ENCODE peak calls at places on chromosomes 6 and 20, in nine cellular contexts. One of them, this sample, is unnamed. For H3K4me1, the result is how much of the 10 kb centered on the place peaks cover.

GRCh38 chr20:45917790-45918141 is 5.8 kb upstream of the PLTP start:
- DNase-seq in heart left ventricle: no peak
- DNase-seq in prostate gland: no peak
- DNase-seq in psoas muscle: peak
- DNase-seq in effector memory CD4-positive, alpha-beta T cell: no peak
- DNase-seq in suprapubic skin: no peak
- DNase-seq in cardiac muscle cell: no peak
- DNase-seq in tibial nerve: peak
- DNase-seq in GM23248: peak
- DNase-seq in this sample: no peak

GRCh38 chr6:47292944-47293343 is 16.8 kb downstream of the TNFRSF21 start:
- DNase-seq in prostate gland: no peak
- DNase-seq in cardiac muscle cell: no peak
- DNase-seq in GM23248: peak
- DNase-seq in heart left ventricle: no peak
- DNase-seq in psoas muscle: no peak
- DNase-seq in suprapubic skin: no peak
- DNase-seq in tibial nerve: no peak
- DNase-seq in effector memory CD4-positive, alpha-beta T cell: no peak
- DNase-seq in this sample: no peak

GRCh38 chr20:31633339-31633914 is 4.3 kb upstream of the COX4I2 start:
- DNase-seq in effector memory CD4-positive, alpha-beta T cell: no peak
- DNase-seq in heart left ventricle: peak
- DNase-seq in psoas muscle: no peak
- DNase-seq in GM23248: no peak
- DNase-seq in suprapubic skin: no peak
- DNase-seq in cardiac muscle cell: no peak
- DNase-seq in prostate gland: no peak
- DNase-seq in tibial nerve: no peak
- DNase-seq in this sample: peak

GRCh38 chr6:125310994-125311649 is 9.4 kb upstream of the HDDC2 start:
- DNase-seq in cardiac muscle cell: peak
- DNase-seq in effector memory CD4-positive, alpha-beta T cell: no peak
- DNase-seq in suprapubic skin: no peak
- DNase-seq in heart left ventricle: no peak
- DNase-seq in GM23248: peak
- DNase-seq in tibial nerve: peak
- DNase-seq in prostate gland: peak
- DNase-seq in psoas muscle: no peak
- DNase-seq in this sample: no peak

GRCh38 chr20:61976275-61976649 is 89.4 kb downstream of the TAF4 start:
- DNase-seq in effector memory CD4-positive, alpha-beta T cell: no peak
- DNase-seq in prostate gland: no peak
- DNase-seq in heart left ventricle: no peak
- DNase-seq in cardiac muscle cell: no peak
- DNase-seq in suprapubic skin: no peak
- DNase-seq in GM23248: no peak
- DNase-seq in psoas muscle: no peak
- DNase-seq in tibial nerve: no peak
- DNase-seq in this sample: no peak

GRCh38 chr6:119077643-119078448 is 618 bp downstream of the FAM184A start:
- DNase-seq in cardiac muscle cell: peak
- DNase-seq in psoas muscle: peak
- DNase-seq in heart left ventricle: no peak
- DNase-seq in effector memory CD4-positive, alpha-beta T cell: peak
- DNase-seq in GM23248: peak
- DNase-seq in tibial nerve: no peak
- DNase-seq in suprapubic skin: peak
- DNase-seq in prostate gland: peak
- DNase-seq in this sample: peak

GRCh38 chr6:31180500-31180899 is 10.0 kb upstream of the POU5F1 start:
- DNase-seq in heart left ventricle: peak
- DNase-seq in prostate gland: no peak
- DNase-seq in effector memory CD4-positive, alpha-beta T cell: no peak
- DNase-seq in cardiac muscle cell: no peak
- DNase-seq in tibial nerve: no peak
- DNase-seq in suprapubic skin: no peak
- DNase-seq in psoas muscle: peak
- DNase-seq in GM23248: no peak
- DNase-seq in this sample: peak

GRCh38 chr6:56370127-56370540 is 122.8 kb upstream of the COL21A1 start:
- DNase-seq in GM23248: peak
- DNase-seq in cardiac muscle cell: peak
- DNase-seq in tibial nerve: peak
- DNase-seq in effector memory CD4-positive, alpha-beta T cell: no peak
- DNase-seq in suprapubic skin: peak
- DNase-seq in psoas muscle: peak
- DNase-seq in heart left ventricle: peak
- DNase-seq in prostate gland: peak
- DNase-seq in this sample: peak

GRCh38 chr6:52921743-52922142 is 12.2 kb upstream of the GSTA3 start:
- DNase-seq in effector memory CD4-positive, alpha-beta T cell: no peak
- DNase-seq in prostate gland: no peak
- DNase-seq in suprapubic skin: no peak
- DNase-seq in heart left ventricle: no peak
- DNase-seq in cardiac muscle cell: no peak
- DNase-seq in GM23248: no peak
- DNase-seq in tibial nerve: no peak
- DNase-seq in psoas muscle: no peak
- DNase-seq in this sample: no peak

GRCh38 chr6:88982720-88983119 is 19.3 kb upstream of the RNGTT start:
- DNase-seq in psoas muscle: peak
- DNase-seq in effector memory CD4-positive, alpha-beta T cell: no peak
- DNase-seq in heart left ventricle: no peak
- DNase-seq in tibial nerve: peak
- DNase-seq in GM23248: peak
- DNase-seq in prostate gland: peak
- DNase-seq in cardiac muscle cell: peak
- DNase-seq in suprapubic skin: peak
- DNase-seq in this sample: no peak

GRCh38 chr20:23752481-23753193 is 1.9 kb upstream of the CST1 start:
- DNase-seq in suprapubic skin: no peak
- DNase-seq in GM23248: no peak
- DNase-seq in heart left ventricle: no peak
- DNase-seq in psoas muscle: no peak
- DNase-seq in cardiac muscle cell: no peak
- DNase-seq in effector memory CD4-positive, alpha-beta T cell: no peak
- DNase-seq in tibial nerve: no peak
- DNase-seq in prostate gland: no peak
- DNase-seq in this sample: no peak

GRCh38 chr20:3590164-3590563 is 73.0 kb downstream of the GFRA4 start:
- DNase-seq in effector memory CD4-positive, alpha-beta T cell: no peak
- DNase-seq in GM23248: no peak
- DNase-seq in suprapubic skin: no peak
- DNase-seq in prostate gland: no peak
- DNase-seq in heart left ventricle: no peak
- DNase-seq in psoas muscle: no peak
- DNase-seq in tibial nerve: no peak
- DNase-seq in cardiac muscle cell: no peak
- DNase-seq in this sample: no peak

GRCh38 chr6:155163616-155164015 is 100.2 kb upstream of the CLDN20 start:
- DNase-seq in heart left ventricle: no peak
- DNase-seq in psoas muscle: no peak
- DNase-seq in suprapubic skin: no peak
- DNase-seq in tibial nerve: no peak
- DNase-seq in effector memory CD4-positive, alpha-beta T cell: no peak
- DNase-seq in prostate gland: no peak
- DNase-seq in GM23248: no peak
- DNase-seq in cardiac muscle cell: no peak
- DNase-seq in this sample: no peak

GRCh38 chr6:42984924-42985475 is 630 bp downstream of the PPP2R5D start:
- DNase-seq in prostate gland: no peak
- DNase-seq in suprapubic skin: no peak
- DNase-seq in GM23248: peak
- DNase-seq in tibial nerve: no peak
- DNase-seq in cardiac muscle cell: peak
- DNase-seq in psoas muscle: no peak
- DNase-seq in heart left ventricle: no peak
- DNase-seq in effector memory CD4-positive, alpha-beta T cell: no peak
- DNase-seq in this sample: no peak

GRCh38 chr6:21201673-21202430 is 391.7 kb upstream of the SOX4 start:
- DNase-seq in tibial nerve: no peak
- DNase-seq in psoas muscle: no peak
- DNase-seq in prostate gland: no peak
- DNase-seq in heart left ventricle: no peak
- DNase-seq in effector memory CD4-positive, alpha-beta T cell: no peak
- DNase-seq in GM23248: no peak
- DNase-seq in cardiac muscle cell: no peak
- DNase-seq in suprapubic skin: no peak
- DNase-seq in this sample: no peak

GRCh38 chr20:51127713-51128112 is 104.8 kb upstream of the KCNG1 start:
- DNase-seq in GM23248: peak
- DNase-seq in prostate gland: no peak
- DNase-seq in cardiac muscle cell: no peak
- DNase-seq in heart left ventricle: no peak
- DNase-seq in tibial nerve: no peak
- DNase-seq in psoas muscle: no peak
- DNase-seq in effector memory CD4-positive, alpha-beta T cell: no peak
- DNase-seq in suprapubic skin: no peak
- DNase-seq in this sample: no peak
- H3K4me1 ChIP-seq in GM23248: under half
- H3K4me1 ChIP-seq in prostate gland: under half
- H3K4me1 ChIP-seq in cardiac muscle cell: under half
- H3K4me1 ChIP-seq in heart left ventricle: under half
- H3K4me1 ChIP-seq in tibial nerve: under half
- H3K4me1 ChIP-seq in psoas muscle: under half
- H3K4me1 ChIP-seq in effector memory CD4-positive, alpha-beta T cell: under half
- H3K4me1 ChIP-seq in suprapubic skin: under half
- H3K4me1 ChIP-seq in this sample: under half

GRCh38 chr6:99426454-99426762 is 1.3 kb upstream of the PNISR start:
- DNase-seq in psoas muscle: no peak
- DNase-seq in suprapubic skin: no peak
- DNase-seq in cardiac muscle cell: no peak
- DNase-seq in GM23248: no peak
- DNase-seq in heart left ventricle: no peak
- DNase-seq in effector memory CD4-positive, alpha-beta T cell: no peak
- DNase-seq in prostate gland: no peak
- DNase-seq in tibial nerve: no peak
- DNase-seq in this sample: no peak

GRCh38 chr6:99424761-99425646 is at the start of gene PNISR:
- DNase-seq in prostate gland: peak
- DNase-seq in GM23248: peak
- DNase-seq in psoas muscle: peak
- DNase-seq in tibial nerve: peak
- DNase-seq in effector memory CD4-positive, alpha-beta T cell: peak
- DNase-seq in suprapubic skin: peak
- DNase-seq in heart left ventricle: peak
- DNase-seq in cardiac muscle cell: peak
- DNase-seq in this sample: peak

GRCh38 chr6:99425647-99426453 is 742 bp upstream of the PNISR start:
- DNase-seq in heart left ventricle: peak
- DNase-seq in tibial nerve: peak
- DNase-seq in cardiac muscle cell: peak
- DNase-seq in prostate gland: peak
- DNase-seq in effector memory CD4-positive, alpha-beta T cell: peak
- DNase-seq in psoas muscle: peak
- DNase-seq in GM23248: peak
- DNase-seq in suprapubic skin: peak
- DNase-seq in this sample: peak

GRCh38 chr6:99422912-99423311 is 2.2 kb downstream of the PNISR start:
- DNase-seq in effector memory CD4-positive, alpha-beta T cell: no peak
- DNase-seq in prostate gland: no peak
- DNase-seq in suprapubic skin: no peak
- DNase-seq in cardiac muscle cell: no peak
- DNase-seq in tibial nerve: no peak
- DNase-seq in GM23248: no peak
- DNase-seq in psoas muscle: no peak
- DNase-seq in heart left ventricle: no peak
- DNase-seq in this sample: no peak

GRCh38 chr6:99424022-99424421 is 1.1 kb downstream of the PNISR start:
- DNase-seq in effector memory CD4-positive, alpha-beta T cell: no peak
- DNase-seq in tibial nerve: no peak
- DNase-seq in cardiac muscle cell: no peak
- DNase-seq in psoas muscle: no peak
- DNase-seq in suprapubic skin: no peak
- DNase-seq in heart left ventricle: no peak
- DNase-seq in prostate gland: no peak
- DNase-seq in GM23248: no peak
- DNase-seq in this sample: no peak
- H3K4me1 ChIP-seq in effector memory CD4-positive, alpha-beta T cell: under half
- H3K4me1 ChIP-seq in tibial nerve: under half
- H3K4me1 ChIP-seq in cardiac muscle cell: under half
- H3K4me1 ChIP-seq in psoas muscle: half or more
- H3K4me1 ChIP-seq in suprapubic skin: half or more
- H3K4me1 ChIP-seq in heart left ventricle: half or more
- H3K4me1 ChIP-seq in prostate gland: under half
- H3K4me1 ChIP-seq in GM23248: under half
- H3K4me1 ChIP-seq in this sample: under half

GRCh38 chr20:38139919-38140753 is 24.9 kb downstream of the TGM2 start:
- DNase-seq in GM23248: no peak
- DNase-seq in psoas muscle: no peak
- DNase-seq in effector memory CD4-positive, alpha-beta T cell: no peak
- DNase-seq in heart left ventricle: no peak
- DNase-seq in prostate gland: no peak
- DNase-seq in suprapubic skin: no peak
- DNase-seq in tibial nerve: no peak
- DNase-seq in cardiac muscle cell: no peak
- DNase-seq in this sample: no peak
- H3K4me1 ChIP-seq in GM23248: under half
- H3K4me1 ChIP-seq in psoas muscle: under half
- H3K4me1 ChIP-seq in effector memory CD4-positive, alpha-beta T cell: under half
- H3K4me1 ChIP-seq in heart left ventricle: under half
- H3K4me1 ChIP-seq in prostate gland: under half
- H3K4me1 ChIP-seq in suprapubic skin: under half
- H3K4me1 ChIP-seq in tibial nerve: under half
- H3K4me1 ChIP-seq in cardiac muscle cell: under half
- H3K4me1 ChIP-seq in this sample: under half

GRCh38 chr6:14739830-14740229 is 506.0 kb upstream of the JARID2 start:
- DNase-seq in cardiac muscle cell: no peak
- DNase-seq in suprapubic skin: no peak
- DNase-seq in tibial nerve: no peak
- DNase-seq in GM23248: no peak
- DNase-seq in psoas muscle: no peak
- DNase-seq in effector memory CD4-positive, alpha-beta T cell: no peak
- DNase-seq in prostate gland: no peak
- DNase-seq in heart left ventricle: no peak
- DNase-seq in this sample: no peak

GRCh38 chr6:14738497-14738896 is 507.4 kb upstream of the JARID2 start:
- DNase-seq in cardiac muscle cell: no peak
- DNase-seq in suprapubic skin: no peak
- DNase-seq in tibial nerve: no peak
- DNase-seq in heart left ventricle: no peak
- DNase-seq in GM23248: no peak
- DNase-seq in effector memory CD4-positive, alpha-beta T cell: no peak
- DNase-seq in psoas muscle: no peak
- DNase-seq in prostate gland: no peak
- DNase-seq in this sample: no peak

GRCh38 chr6:14736231-14736953 is 509.5 kb upstream of the JARID2 start:
- DNase-seq in effector memory CD4-positive, alpha-beta T cell: no peak
- DNase-seq in suprapubic skin: no peak
- DNase-seq in prostate gland: no peak
- DNase-seq in psoas muscle: no peak
- DNase-seq in tibial nerve: no peak
- DNase-seq in heart left ventricle: no peak
- DNase-seq in GM23248: no peak
- DNase-seq in cardiac muscle cell: no peak
- DNase-seq in this sample: no peak

GRCh38 chr6:14742171-14742570 is 503.7 kb upstream of the JARID2 start:
- DNase-seq in effector memory CD4-positive, alpha-beta T cell: no peak
- DNase-seq in heart left ventricle: no peak
- DNase-seq in tibial nerve: no peak
- DNase-seq in GM23248: no peak
- DNase-seq in prostate gland: no peak
- DNase-seq in cardiac muscle cell: no peak
- DNase-seq in psoas muscle: no peak
- DNase-seq in suprapubic skin: no peak
- DNase-seq in this sample: no peak

GRCh38 chr6:14738933-14739332 is 506.9 kb upstream of the JARID2 start:
- DNase-seq in suprapubic skin: no peak
- DNase-seq in psoas muscle: no peak
- DNase-seq in GM23248: no peak
- DNase-seq in tibial nerve: no peak
- DNase-seq in effector memory CD4-positive, alpha-beta T cell: no peak
- DNase-seq in prostate gland: no peak
- DNase-seq in cardiac muscle cell: no peak
- DNase-seq in heart left ventricle: no peak
- DNase-seq in this sample: no peak
- H3K4me1 ChIP-seq in suprapubic skin: under half
- H3K4me1 ChIP-seq in psoas muscle: under half
- H3K4me1 ChIP-seq in GM23248: under half
- H3K4me1 ChIP-seq in tibial nerve: under half
- H3K4me1 ChIP-seq in effector memory CD4-positive, alpha-beta T cell: under half
- H3K4me1 ChIP-seq in prostate gland: under half
- H3K4me1 ChIP-seq in cardiac muscle cell: under half
- H3K4me1 ChIP-seq in heart left ventricle: under half
- H3K4me1 ChIP-seq in this sample: under half